ENCODE peak calls at places on chromosome 17, in eight cellular contexts. T is tibial artery, N is AG04449, Q is A549, S is mucosa of descending colon, F is kidney epithelial cell, J is cardiac muscle cell, E is H9. Z is an unnamed sample.

GRCh38 chr17:2207815-2208515 is 95.6 kb downstream of the SMG6 start:
- DNase-seq in E (no peak), J (no peak), Q (no peak), T (no peak), S (no peak), F (no peak), N (no peak), Z (no peak)

GRCh38 chr17:15490634-15491261 is 23.3 kb upstream of the CDRT4 start:
- DNase-seq in F (no peak), N (no peak), E (peak), J (peak), T (peak), S (peak), Q (no peak), Z (no peak)

GRCh38 chr17:65941500-65941899 is 250.4 kb downstream of the CEP112 start:
- DNase-seq in N (no peak), J (peak), E (no peak), S (no peak), Q (no peak), F (no peak), T (no peak), Z (no peak)

GRCh38 chr17:33140413-33141099 is 148.9 kb downstream of the SPACA3 start:
- DNase-seq in F (no peak), N (no peak), J (no peak), S (no peak), Q (no peak), T (no peak), E (no peak), Z (no peak)

GRCh38 chr17:10737786-10738185 is 8.0 kb upstream of the TMEM220 start:
- DNase-seq in E (peak), N (no peak), J (no peak), T (no peak), S (peak), F (no peak), Q (no peak), Z (no peak)

GRCh38 chr17:76725580-76726230 is 701 bp downstream of the JMJD6 start:
- DNase-seq in Q (peak), N (no peak), S (peak), F (no peak), T (peak), J (peak), E (peak), Z (peak)

GRCh38 chr17:412211-413015 is 59.8 kb upstream of the RPH3AL start:
- DNase-seq in N (no peak), Q (peak), S (peak), J (peak), T (no peak), E (no peak), F (no peak), Z (no peak)

GRCh38 chr17:80968602-80969029 is 23.0 kb upstream of the CHMP6 start:
- DNase-seq in J (peak), E (no peak), F (no peak), N (no peak), S (no peak), Q (no peak), T (peak), Z (no peak)

GRCh38 chr17:64998436-64999190 is 57.9 kb downstream of the GNA13 start:
- DNase-seq in J (no peak), F (no peak), S (no peak), E (no peak), Q (no peak), N (no peak), T (no peak), Z (no peak)

GRCh38 chr17:27384721-27385120 is 71.5 kb upstream of the KSR1 start:
- DNase-seq in T (no peak), F (no peak), J (no peak), N (no peak), E (no peak), S (no peak), Q (no peak), Z (no peak)

GRCh38 chr17:14935139-14935538 is 330.0 kb downstream of the PMP22 start:
- DNase-seq in Q (no peak), S (no peak), E (no peak), T (no peak), J (no peak), N (no peak), F (no peak), Z (no peak)

GRCh38 chr17:7403043-7403901 is 625 bp downstream of the TMEM256 start:
- DNase-seq in E (no peak), N (no peak), T (no peak), Q (peak), J (no peak), S (peak), F (no peak), Z (no peak)

GRCh38 chr17:4249452-4250029 is 14.2 kb downstream of the ANKFY1 start:
- DNase-seq in T (no peak), E (no peak), J (peak), S (no peak), F (no peak), N (no peak), Q (peak), Z (no peak)

GRCh38 chr17:62702746-62703268 is 75.3 kb downstream of the MRC2 start:
- DNase-seq in S (no peak), E (no peak), F (no peak), N (no peak), J (no peak), Q (no peak), T (peak), Z (no peak)

GRCh38 chr17:49986396-49987289 is 8.4 kb downstream of the DLX3 start:
- DNase-seq in F (no peak), S (no peak), T (peak), E (peak), Q (no peak), N (no peak), J (no peak), Z (no peak)

GRCh38 chr17:28978565-28978964 is 27.2 kb upstream of the PHF12 start:
- DNase-seq in E (no peak), N (no peak), J (no peak), F (no peak), Q (no peak), S (no peak), T (no peak), Z (no peak)

GRCh38 chr17:39738568-39738901 is 797 bp downstream of the GRB7 start:
- DNase-seq in S (peak), F (no peak), J (no peak), T (no peak), Q (peak), N (no peak), E (peak), Z (no peak)

GRCh38 chr17:47850373-47850691 is 631 bp downstream of the SP6 start:
- DNase-seq in T (no peak), N (no peak), Q (no peak), E (no peak), J (no peak), S (no peak), F (no peak), Z (no peak)

GRCh38 chr17:47851764-47852112 is 775 bp upstream of the SP6 start:
- DNase-seq in S (no peak), N (no peak), F (no peak), E (peak), T (no peak), Q (no peak), J (no peak), Z (no peak)

GRCh38 chr17:47853616-47854015 is 2.7 kb upstream of the SP6 start:
- DNase-seq in N (no peak), T (no peak), Q (no peak), F (no peak), S (no peak), J (no peak), E (no peak), Z (no peak)

GRCh38 chr17:47852113-47852949 is 1.4 kb upstream of the SP6 start:
- DNase-seq in N (no peak), T (no peak), E (no peak), Q (no peak), J (no peak), S (no peak), F (no peak), Z (no peak)

GRCh38 chr17:47850692-47851573 is at the start of gene SP6:
- DNase-seq in Q (peak), J (peak), T (no peak), S (peak), E (peak), N (no peak), F (peak), Z (peak)
- TF ChIP-seq CTCF in Q (peak), J (peak), T (no peak), S (peak), E (peak), N (peak), F (no peak), Z (no peak)

DNA sequence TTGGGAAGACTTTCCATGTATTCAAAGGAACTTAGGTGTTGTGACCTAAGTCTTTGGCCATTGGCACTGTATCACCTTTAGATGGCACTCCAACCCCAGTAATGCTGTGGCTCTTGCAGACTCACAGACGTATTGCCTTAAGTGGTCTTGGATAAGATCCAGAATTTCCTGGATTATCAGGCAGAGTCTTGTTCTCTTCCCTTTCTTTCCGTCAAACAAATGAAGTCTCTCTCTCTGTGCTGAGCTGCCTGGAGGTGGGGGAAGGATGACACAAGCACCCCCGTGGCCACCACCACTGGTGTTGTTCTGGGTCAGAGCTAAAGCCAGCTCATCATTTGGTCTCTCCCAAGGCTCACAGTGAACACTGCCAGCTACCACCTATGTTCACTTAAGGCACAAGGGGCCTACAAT is 789.9 kb upstream of the KIF2B start:
- DNase-seq in N (no peak), F (peak), S (peak), Q (peak), T (no peak), E (peak), J (peak), Z (no peak)
- TF ChIP-seq CTCF in N (no peak), F (peak), S (no peak), Q (peak), T (no peak), E (peak), J (peak), Z (no peak)

GRCh38 chr17:9144502-9145233 is 123.4 kb downstream of the NTN1 start:
- DNase-seq in S (peak), J (no peak), T (no peak), E (no peak), N (no peak), Q (no peak), F (no peak), Z (no peak)
- TF ChIP-seq CTCF in S (no peak), J (no peak), T (no peak), E (no peak), N (no peak), Q (no peak), F (no peak), Z (no peak)

GRCh38 chr17:42251115-42251514 is 25.1 kb downstream of the STAT5B start:
- DNase-seq in T (no peak), F (no peak), S (no peak), Q (peak), N (no peak), E (no peak), J (peak), Z (no peak)
- TF ChIP-seq CTCF in T (no peak), F (no peak), S (no peak), Q (peak), N (no peak), E (peak), J (peak), Z (no peak)

GRCh38 chr17:58329035-58329807 is 626 bp upstream of the TSPOAP1 start:
- DNase-seq in F (no peak), Q (no peak), S (peak), N (no peak), E (no peak), T (no peak), J (no peak), Z (no peak)
- TF ChIP-seq CTCF in F (no peak), Q (peak), S (peak), N (peak), E (peak), T (no peak), J (peak), Z (no peak)

GRCh38 chr17:55161935-55162555 is 102.7 kb upstream of the HLF start:
- DNase-seq in T (no peak), Q (peak), N (peak), S (no peak), J (peak), E (no peak), F (peak), Z (no peak)
- TF ChIP-seq CTCF in T (no peak), Q (no peak), N (no peak), S (no peak), J (no peak), E (no peak), F (no peak), Z (no peak)